ENCODE peak calls at places on chromosomes 3 and 15, in seven cellular contexts. K is OCI-LY7, Y is sigmoid colon, F is colonic mucosa, A is MM.1S, X is PC-9, I is A673. Z is an unnamed sample. For H3K36me3, the result is how much of the 10 kb centered on the place peaks cover.

GRCh38 chr3:118641608-118642007 is 393.0 kb downstream of the IGSF11 start:
- DNase-seq in K (peak), Y (no peak), F (no peak), A (no peak), X (no peak), I (no peak), Z (no peak)

GRCh38 chr15:78680416-78681068 is 39.5 kb upstream of the CHRNB4 start:
- DNase-seq in K (no peak), Y (no peak), F (no peak), A (no peak), X (no peak), I (no peak), Z (peak)

GRCh38 chr3:126259411-126260391 is 79.3 kb upstream of the ALDH1L1 start:
- DNase-seq in K (peak), Y (peak), F (peak), A (no peak), X (no peak), I (peak), Z (peak)

GRCh38 chr3:141231923-141232861 is 567 bp downstream of the PXYLP1 start:
- DNase-seq in K (no peak), Y (peak), F (peak), A (peak), X (peak), I (peak), Z (peak)

GRCh38 chr15:75867428-75867827 is 24.2 kb downstream of the UBE2Q2 start:
- DNase-seq in K (no peak), Y (no peak), F (no peak), A (no peak), X (no peak), I (no peak), Z (no peak)

GRCh38 chr3:195054311-195054710 is 216.6 kb downstream of the XXYLT1 start:
- DNase-seq in K (no peak), Y (peak), F (no peak), A (no peak), X (no peak), I (no peak), Z (peak)

GRCh38 chr15:51736069-51736468 is 1.4 kb downstream of the LYSMD2 start:
- DNase-seq in K (no peak), Y (no peak), F (peak), A (no peak), X (no peak), I (no peak), Z (no peak)

GRCh38 chr3:47017504-47018268 is 38.2 kb downstream of the NBEAL2 start:
- DNase-seq in K (no peak), Y (no peak), F (no peak), A (no peak), X (peak), I (peak), Z (no peak)

GRCh38 chr3:195905970-195906864 is 2.1 kb downstream of the TNK2 start:
- DNase-seq in K (peak), Y (peak), F (peak), A (peak), X (peak), I (no peak), Z (no peak)

GRCh38 chr3:63979093-63979492 is 44.2 kb downstream of the PSMD6 start:
- DNase-seq in K (no peak), Y (no peak), F (no peak), A (no peak), X (peak), I (no peak), Z (no peak)

GRCh38 chr15:90053685-90054466 is 48.4 kb downstream of the IDH2 start:
- DNase-seq in K (no peak), Y (no peak), F (no peak), A (no peak), X (no peak), I (no peak), Z (no peak)

GRCh38 chr3:188573286-188573928 is 419.4 kb downstream of the LPP start:
- DNase-seq in K (peak), Y (no peak), F (no peak), A (no peak), X (no peak), I (no peak), Z (peak)

GRCh38 chr3:16801698-16802097 is 83.1 kb upstream of the PLCL2 start:
- DNase-seq in K (peak), Y (no peak), F (no peak), A (peak), X (no peak), I (no peak), Z (no peak)

GRCh38 chr3:17394541-17395179 is 347.8 kb downstream of the TBC1D5 start:
- DNase-seq in K (no peak), Y (no peak), F (no peak), A (no peak), X (no peak), I (no peak), Z (no peak)

GRCh38 chr15:48481802-48482201 is 150.6 kb downstream of the DUT start:
- DNase-seq in K (no peak), Y (no peak), F (no peak), A (no peak), X (no peak), I (peak), Z (no peak)

GRCh38 chr3:62607287-62608029 is 234.1 kb upstream of the FEZF2 start:
- DNase-seq in K (no peak), Y (no peak), F (no peak), A (no peak), X (peak), I (peak), Z (peak)

GRCh38 chr3:107555359-107555758 is 32.6 kb downstream of the BBX start:
- DNase-seq in K (no peak), Y (no peak), F (no peak), A (no peak), X (no peak), I (no peak), Z (no peak)

GRCh38 chr15:52657338-52657737 is 21.9 kb downstream of the ATOSA start:
- DNase-seq in K (no peak), Y (no peak), F (no peak), A (no peak), X (no peak), I (no peak), Z (no peak)

GRCh38 chr3:194877311-194878119 is 191.8 kb downstream of the FAM43A start:
- DNase-seq in K (no peak), Y (no peak), F (no peak), A (no peak), X (no peak), I (peak), Z (no peak)

GRCh38 chr15:77650285-77650684 is 17.6 kb upstream of the LINGO1 start:
- DNase-seq in K (peak), Y (no peak), F (no peak), A (no peak), X (no peak), I (peak), Z (no peak)

GRCh38 chr3:11009898-11010297 is 17.4 kb downstream of the SLC6A1 start:
- DNase-seq in K (no peak), Y (no peak), F (no peak), A (no peak), X (no peak), I (peak), Z (no peak)

GRCh38 chr3:58258392-58259040 is 20.9 kb downstream of the ABHD6 start:
- DNase-seq in K (no peak), Y (no peak), F (no peak), A (no peak), X (no peak), I (no peak), Z (no peak)

GRCh38 chr3:58005662-58006061 is 2.6 kb upstream of the FLNB start:
- DNase-seq in K (no peak), Y (no peak), F (no peak), A (no peak), X (peak), I (no peak), Z (no peak)

GRCh38 chr3:113533534-113533892 is 1.2 kb downstream of the SIDT1 start:
- DNase-seq in K (peak), Y (no peak), F (no peak), A (peak), X (no peak), I (no peak), Z (no peak)

GRCh38 chr3:188310270-188310710 is 156.3 kb downstream of the LPP start:
- DNase-seq in K (no peak), Y (no peak), F (no peak), A (no peak), X (no peak), I (no peak), Z (no peak)

GRCh38 chr3:195522254-195523023 is 20.7 kb downstream of the PPP1R2 start:
- DNase-seq in K (peak), Y (no peak), F (peak), A (peak), X (peak), I (peak), Z (no peak)

GRCh38 chr15:64051093-64051402 is 4.8 kb upstream of the DAPK2 start:
- DNase-seq in K (no peak), Y (no peak), F (no peak), A (no peak), X (no peak), I (no peak), Z (no peak)
- H3K27ac ChIP-seq in K (no peak), Y (no peak), F (no peak), A (no peak), X (no peak), I (no peak), Z (no peak)

GRCh38 chr3:127722104-127722784 is 49.5 kb downstream of the ABTB1 start:
- DNase-seq in K (no peak), Y (peak), F (no peak), A (no peak), X (no peak), I (no peak), Z (no peak)
- H3K4me3 ChIP-seq in K (no peak), Y (no peak), F (no peak), A (no peak), X (no peak), I (no peak), Z (no peak)

GRCh38 chr3:4660936-4661335 is 167.8 kb downstream of the ITPR1 start:
- DNase-seq in K (no peak), Y (no peak), F (no peak), A (no peak), X (no peak), I (no peak), Z (no peak)
- H3K36me3 ChIP-seq in K (half or more), Y (under half), F (under half), A (under half), X (under half), I (under half), Z (half or more)

GRCh38 chr3:100209169-100209568 is 51.6 kb upstream of the TBC1D23 start:
- DNase-seq in K (no peak), Y (no peak), F (no peak), A (no peak), X (no peak), I (no peak), Z (no peak)

GRCh38 chr3:100209948-100210776 is 50.6 kb upstream of the TBC1D23 start:
- DNase-seq in K (no peak), Y (no peak), F (no peak), A (peak), X (no peak), I (no peak), Z (no peak)

GRCh38 chr3:100207886-100208285 is 52.9 kb upstream of the TBC1D23 start:
- DNase-seq in K (no peak), Y (no peak), F (no peak), A (no peak), X (no peak), I (no peak), Z (no peak)

GRCh38 chr3:100213891-100214573 is 46.8 kb upstream of the TBC1D23 start:
- DNase-seq in K (no peak), Y (no peak), F (no peak), A (no peak), X (no peak), I (no peak), Z (no peak)

DNA sequence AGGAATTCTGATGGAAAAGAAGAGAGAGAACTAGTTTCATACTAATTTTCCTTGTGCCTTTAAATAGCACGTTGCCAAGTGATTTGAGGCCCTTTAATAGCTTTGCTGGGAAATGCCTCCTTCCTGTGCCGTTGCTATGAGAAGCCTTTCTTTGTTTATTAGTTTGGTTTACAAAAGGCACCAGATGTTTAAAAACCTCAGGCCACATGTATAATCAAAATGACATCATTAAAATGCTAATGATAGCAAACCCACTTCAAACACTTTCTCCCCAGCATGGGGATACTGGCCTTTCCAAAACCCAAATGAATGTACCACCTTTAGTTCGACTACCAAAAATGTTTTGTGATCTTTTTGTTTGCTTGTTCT is 50.0 kb upstream of the TBC1D23 start:
- DNase-seq in K (no peak), Y (no peak), F (no peak), A (peak), X (no peak), I (peak), Z (no peak)
- H3K27ac ChIP-seq in K (no peak), Y (peak), F (peak), A (peak), X (no peak), I (no peak), Z (peak)

DNA sequence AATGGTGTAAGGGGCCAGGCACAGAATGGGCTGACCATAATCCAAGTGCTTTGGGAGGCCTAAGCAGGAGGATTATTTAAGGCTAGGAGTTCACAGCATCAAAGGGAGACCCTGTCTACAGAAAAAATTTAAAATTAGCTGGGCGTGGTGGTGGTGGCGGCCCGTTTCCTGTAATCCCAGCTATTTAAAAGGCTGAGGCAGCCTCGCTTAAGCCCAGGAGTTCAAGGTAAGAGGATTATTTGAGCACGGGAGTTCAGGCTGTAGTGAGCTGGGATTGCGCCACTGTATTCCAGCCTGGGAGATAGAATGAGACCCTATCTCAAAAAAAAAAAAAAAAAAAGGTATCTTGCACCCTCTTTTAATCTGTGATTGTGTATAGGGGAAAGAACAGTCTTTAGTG is 1.9 kb downstream of the TMA7 start:
- DNase-seq in K (no peak), Y (no peak), F (no peak), A (no peak), X (no peak), I (no peak), Z (no peak)
- H3K4me3 ChIP-seq in K (peak), Y (no peak), F (no peak), A (no peak), X (peak), I (peak), Z (no peak)

GRCh38 chr15:88628018-88628673 is 7.0 kb downstream of the AEN start:
- DNase-seq in K (no peak), Y (peak), F (no peak), A (no peak), X (no peak), I (no peak), Z (no peak)
- H3K36me3 ChIP-seq in K (half or more), Y (under half), F (under half), A (under half), X (under half), I (half or more), Z (half or more)

DNA sequence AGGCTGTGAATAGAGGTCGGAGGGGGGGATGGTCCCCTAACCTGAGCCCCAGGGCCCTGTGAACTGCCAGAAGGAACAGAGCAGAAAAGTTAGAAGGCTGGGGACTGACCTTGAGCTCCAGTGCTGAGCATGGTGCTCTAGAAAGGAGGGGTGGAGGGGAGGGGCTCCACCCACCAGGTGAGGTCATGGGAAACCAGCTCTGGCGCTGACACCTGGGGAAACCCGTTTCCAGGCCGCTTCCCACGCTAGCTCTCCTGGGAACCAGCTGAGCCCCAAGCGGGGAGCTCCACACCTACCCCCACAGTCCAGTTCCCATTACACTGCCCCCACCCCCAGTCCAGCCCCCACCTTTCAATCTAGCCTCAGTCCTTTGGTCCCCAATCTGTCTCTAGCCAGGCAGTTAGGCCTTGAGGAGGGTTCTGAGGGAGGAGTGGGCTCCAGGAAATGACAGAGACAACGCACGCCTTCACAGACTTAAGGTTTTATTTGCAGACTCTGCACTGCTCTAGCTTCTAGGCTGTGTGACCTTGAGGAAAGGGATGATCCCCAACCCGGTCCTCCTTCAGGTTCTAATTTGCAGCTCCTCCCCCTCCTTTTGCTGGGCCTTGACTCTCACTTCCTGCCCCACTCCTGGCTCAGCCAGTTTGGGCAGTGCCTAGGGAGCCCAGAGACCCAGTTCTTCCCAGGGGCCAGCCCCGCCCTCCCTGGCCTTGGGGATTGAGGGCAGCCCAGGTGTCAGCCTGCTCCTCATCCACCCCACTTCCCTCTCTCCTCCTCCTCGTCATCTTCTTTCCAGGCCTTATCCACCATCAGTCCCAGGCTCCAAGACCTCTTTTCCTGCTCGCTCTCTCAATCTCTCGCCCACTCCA is 2.1 kb downstream of the RHOV start:
- DNase-seq in K (no peak), Y (no peak), F (peak), A (no peak), X (peak), I (no peak), Z (peak)
- H3K27ac ChIP-seq in K (no peak), Y (no peak), F (peak), A (no peak), X (peak), I (no peak), Z (no peak)

GRCh38 chr3:111732248-111732879 is 126.7 kb upstream of the PHLDB2 start:
- DNase-seq in K (no peak), Y (no peak), F (peak), A (no peak), X (no peak), I (no peak), Z (no peak)
- H3K4me3 ChIP-seq in K (no peak), Y (no peak), F (no peak), A (no peak), X (no peak), I (no peak), Z (peak)

DNA sequence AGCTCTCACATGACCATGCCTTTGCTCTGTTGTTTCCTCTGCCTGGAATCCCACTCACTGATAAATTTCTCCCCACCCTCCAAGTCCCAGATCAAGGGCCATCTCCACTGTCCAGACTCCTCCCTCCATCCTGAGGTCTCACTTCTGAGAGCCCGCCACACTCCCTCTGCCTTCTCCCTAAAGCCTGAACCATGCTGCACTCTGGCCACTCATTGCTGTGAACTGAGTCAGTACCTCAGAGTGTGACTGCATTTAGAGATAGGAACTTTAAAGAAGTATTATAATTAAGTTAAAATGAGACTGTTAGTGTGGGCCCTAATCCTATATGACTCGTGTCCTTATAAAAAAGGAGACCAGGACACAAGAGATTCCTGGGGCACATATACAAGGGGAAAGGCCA is 9.9 kb downstream of the WNT7A start:
- DNase-seq in K (no peak), Y (no peak), F (no peak), A (no peak), X (no peak), I (no peak), Z (no peak)
- H3K36me3 ChIP-seq in K (under half), Y (under half), F (under half), A (under half), X (under half), I (under half), Z (under half)

Z was measured in lower lobe of right lung.